ENCODE peak calls at places on chromosomes 12 and 14, in four cellular contexts. One of them, this sample, is unnamed.
A peak's percentile ranks its signal among the peaks of the same experiment; 100 is the strongest.

GRCh38 chr14:96130391-96130790 is 74.2 kb upstream of the BDKRB2 start:
- DNase-seq in A549: no peak
- DNase-seq in IMR-90: no peak
- DNase-seq in K562: no peak
- DNase-seq in this sample: no peak

GRCh38 chr14:61420326-61420725 is 98.9 kb downstream of the PRKCH start:
- DNase-seq in A549: peak; percentile 12
- DNase-seq in IMR-90: peak; percentile 5
- DNase-seq in K562: no peak
- DNase-seq in this sample: no peak

GRCh38 chr12:65293735-65294134 is 15.3 kb downstream of the MSRB3 start:
- DNase-seq in A549: no peak
- DNase-seq in IMR-90: no peak
- DNase-seq in K562: no peak
- DNase-seq in this sample: no peak

GRCh38 chr12:53453953-53454640 is 2.2 kb downstream of the PCBP2 start:
- DNase-seq in A549: no peak
- DNase-seq in IMR-90: no peak
- DNase-seq in K562: no peak
- DNase-seq in this sample: no peak

GRCh38 chr12:5442251-5443006 is 10.5 kb downstream of the NTF3 start:
- DNase-seq in A549: peak; percentile 60
- DNase-seq in IMR-90: peak; percentile 73
- DNase-seq in K562: peak; percentile 44
- DNase-seq in this sample: no peak

GRCh38 chr14:32588448-32589320 is 259.6 kb downstream of the AKAP6 start:
- DNase-seq in A549: peak; percentile 55
- DNase-seq in IMR-90: peak; percentile 65
- DNase-seq in K562: peak; percentile 13
- DNase-seq in this sample: no peak

GRCh38 chr12:113601656-113602263 is 130.1 kb upstream of the LHX5 start:
- DNase-seq in A549: no peak
- DNase-seq in IMR-90: no peak
- DNase-seq in K562: peak; percentile 48
- DNase-seq in this sample: no peak

GRCh38 chr12:48818831-48819590 is 715 bp downstream of the CACNB3 start:
- DNase-seq in A549: no peak
- DNase-seq in IMR-90: no peak
- DNase-seq in K562: no peak
- DNase-seq in this sample: no peak

GRCh38 chr14:102293784-102294183 is 11.2 kb downstream of the MOK start:
- DNase-seq in A549: no peak
- DNase-seq in IMR-90: peak; percentile 59
- DNase-seq in K562: no peak
- DNase-seq in this sample: no peak

GRCh38 chr14:53032161-53032803 is 81.4 kb upstream of the FERMT2 start:
- DNase-seq in A549: peak; percentile 10
- DNase-seq in IMR-90: peak; percentile 88
- DNase-seq in K562: no peak
- DNase-seq in this sample: no peak

GRCh38 chr14:95490727-95491451 is 25.6 kb downstream of the SYNE3 start:
- DNase-seq in A549: peak; percentile 36
- DNase-seq in IMR-90: no peak
- DNase-seq in K562: no peak
- DNase-seq in this sample: no peak

GRCh38 chr12:118319627-118320026 is 53.1 kb downstream of the TAOK3 start:
- DNase-seq in A549: no peak
- DNase-seq in IMR-90: no peak
- DNase-seq in K562: peak; percentile 16
- DNase-seq in this sample: no peak

GRCh38 chr14:76917759-76918175 is 91.6 kb downstream of the LRRC74A start:
- DNase-seq in A549: no peak
- DNase-seq in IMR-90: no peak
- DNase-seq in K562: no peak
- DNase-seq in this sample: no peak

GRCh38 chr12:48001426-48002178 is 2.7 kb downstream of the COL2A1 start:
- DNase-seq in A549: no peak
- DNase-seq in IMR-90: no peak
- DNase-seq in K562: peak; percentile 14
- DNase-seq in this sample: no peak

GRCh38 chr12:64572241-64572640 is 38.1 kb upstream of the RASSF3 start:
- DNase-seq in A549: no peak
- DNase-seq in IMR-90: no peak
- DNase-seq in K562: no peak
- DNase-seq in this sample: no peak

GRCh38 chr12:113373966-113374365 is 15.6 kb downstream of the PLBD2 start:
- DNase-seq in A549: no peak
- DNase-seq in IMR-90: no peak
- DNase-seq in K562: no peak
- DNase-seq in this sample: no peak

GRCh38 chr14:101707863-101708620 is 53.5 kb upstream of the PPP2R5C start:
- DNase-seq in A549: no peak
- DNase-seq in IMR-90: no peak
- DNase-seq in K562: no peak
- DNase-seq in this sample: no peak

GRCh38 chr12:104788848-104789271 is 169.2 kb downstream of the SLC41A2 start:
- DNase-seq in A549: no peak
- DNase-seq in IMR-90: no peak
- DNase-seq in K562: no peak
- DNase-seq in this sample: no peak

GRCh38 chr12:42539696-42540095 is 49.9 kb downstream of the PRICKLE1 start:
- DNase-seq in A549: no peak
- DNase-seq in IMR-90: no peak
- DNase-seq in K562: no peak
- DNase-seq in this sample: no peak

GRCh38 chr14:48723841-48724495 is 862.2 kb downstream of the RPS29 start:
- DNase-seq in A549: no peak
- DNase-seq in IMR-90: peak; percentile 23
- DNase-seq in K562: no peak
- DNase-seq in this sample: no peak

GRCh38 chr12:79161249-79161934 is 296.8 kb downstream of the SYT1 start:
- DNase-seq in A549: peak; percentile 11
- DNase-seq in IMR-90: no peak
- DNase-seq in K562: no peak
- DNase-seq in this sample: no peak

GRCh38 chr12:79151956-79152355 is 287.4 kb downstream of the SYT1 start:
- DNase-seq in A549: no peak
- DNase-seq in IMR-90: peak; percentile 84
- DNase-seq in K562: no peak
- DNase-seq in this sample: no peak

GRCh38 chr12:79156846-79157463 is 292.4 kb downstream of the SYT1 start:
- DNase-seq in A549: no peak
- DNase-seq in IMR-90: no peak
- DNase-seq in K562: no peak
- DNase-seq in this sample: no peak

DNA sequence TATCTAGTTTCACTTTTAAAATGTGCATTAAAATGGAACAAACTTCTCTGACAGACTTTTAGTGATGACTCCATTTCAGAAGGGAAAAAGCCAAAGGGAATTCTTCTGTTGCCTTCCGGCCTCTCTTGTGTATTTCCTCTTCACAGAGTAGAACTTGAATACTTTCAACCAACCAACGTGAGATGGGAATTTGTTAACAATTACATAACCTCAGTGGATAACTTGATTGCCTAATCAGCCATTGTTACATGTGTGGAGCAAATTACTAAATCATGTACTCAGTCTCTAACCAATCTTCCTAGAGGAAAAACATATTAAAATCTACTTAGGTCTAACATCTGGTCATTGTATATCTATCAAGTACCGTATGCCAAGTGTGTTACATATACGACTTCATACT is 291.1 kb downstream of the SYT1 start:
- DNase-seq in A549: no peak
- DNase-seq in IMR-90: peak; percentile 63
- DNase-seq in K562: no peak
- DNase-seq in this sample: no peak
- TF ChIP-seq ELK1 in A549: no peak
- TF ChIP-seq ELK1 in IMR-90: no peak
- TF ChIP-seq ELK1 in K562: no peak
- TF ChIP-seq ELK1 in this sample: no peak

DNA sequence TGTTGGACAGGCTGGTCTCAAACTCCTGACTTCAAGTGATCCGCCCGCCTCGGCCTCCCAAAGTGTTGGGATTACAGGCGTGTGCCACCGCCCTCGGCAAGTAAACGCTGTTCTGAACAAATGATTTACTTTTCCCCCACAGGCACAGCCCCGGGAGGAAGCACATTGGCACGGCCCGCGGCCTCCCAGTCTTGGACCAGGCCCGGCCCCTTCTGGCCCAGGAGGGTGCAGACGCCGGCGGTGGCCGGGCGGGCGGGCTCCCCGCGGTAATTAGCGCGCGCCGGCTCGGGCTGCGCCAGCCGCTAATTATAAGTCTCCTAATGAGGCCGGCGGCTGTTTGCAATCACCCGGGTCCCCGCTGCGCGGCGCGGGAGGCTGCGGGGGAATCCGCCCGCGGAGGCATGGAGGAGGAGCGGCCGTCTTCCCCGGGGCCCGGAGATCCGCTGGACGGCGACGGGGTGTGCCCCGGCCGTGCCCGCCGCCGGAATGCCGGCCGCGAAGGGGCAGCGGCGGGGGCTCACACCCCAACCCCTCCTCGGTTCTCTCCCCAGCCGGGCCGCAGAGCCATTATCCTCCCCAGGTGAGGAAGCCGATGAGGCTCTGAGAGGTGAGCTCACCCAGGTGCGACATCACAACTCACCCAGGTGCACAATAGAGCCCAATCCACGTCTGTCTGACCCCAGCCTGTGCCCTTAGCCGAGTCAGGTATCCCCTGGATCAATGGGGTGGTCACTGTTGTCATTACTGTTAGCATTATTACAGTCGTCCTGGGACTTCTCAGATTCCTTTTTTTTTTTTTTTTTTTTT is 3.3 kb upstream of the POP5 start:
- DNase-seq in A549: peak; percentile 49
- DNase-seq in IMR-90: no peak
- DNase-seq in K562: peak; percentile 73
- DNase-seq in this sample: no peak
- TF ChIP-seq CTCF in A549: peak; percentile 28
- TF ChIP-seq CTCF in IMR-90: peak; percentile 39
- TF ChIP-seq CTCF in K562: peak; percentile 59
- TF ChIP-seq CTCF in this sample: peak; percentile 31

GRCh38 chr12:27340971-27341370 is 8.3 kb downstream of the BMAL2 start:
- DNase-seq in A549: no peak
- DNase-seq in IMR-90: no peak
- DNase-seq in K562: no peak
- DNase-seq in this sample: no peak
- TF ChIP-seq ELK1 in A549: no peak
- TF ChIP-seq ELK1 in IMR-90: no peak
- TF ChIP-seq ELK1 in K562: no peak
- TF ChIP-seq ELK1 in this sample: no peak

DNA sequence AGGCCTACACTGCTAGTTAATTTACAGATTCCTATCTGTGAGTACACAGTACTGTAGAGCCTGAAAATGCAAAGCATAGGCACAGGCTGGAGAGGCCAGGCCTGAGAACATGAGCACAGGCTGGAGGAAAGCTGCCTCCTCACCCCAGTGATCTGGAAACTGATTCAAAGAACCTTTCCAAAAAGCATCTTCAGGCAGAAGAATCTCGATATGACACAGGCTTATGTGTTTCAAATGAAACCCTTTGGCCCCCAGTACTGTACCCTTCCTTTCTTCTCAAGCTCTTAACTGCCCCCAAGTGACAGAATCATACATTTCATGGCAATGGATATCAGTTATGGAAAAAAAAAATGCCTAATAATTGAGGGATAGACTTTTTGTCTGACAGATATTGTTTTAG is 122.0 kb downstream of the KCNC2 start:
- DNase-seq in A549: peak; percentile 25
- DNase-seq in IMR-90: no peak
- DNase-seq in K562: no peak
- DNase-seq in this sample: no peak
- TF ChIP-seq CTCF in A549: peak; percentile 24
- TF ChIP-seq CTCF in IMR-90: no peak
- TF ChIP-seq CTCF in K562: no peak
- TF ChIP-seq CTCF in this sample: no peak

DNA sequence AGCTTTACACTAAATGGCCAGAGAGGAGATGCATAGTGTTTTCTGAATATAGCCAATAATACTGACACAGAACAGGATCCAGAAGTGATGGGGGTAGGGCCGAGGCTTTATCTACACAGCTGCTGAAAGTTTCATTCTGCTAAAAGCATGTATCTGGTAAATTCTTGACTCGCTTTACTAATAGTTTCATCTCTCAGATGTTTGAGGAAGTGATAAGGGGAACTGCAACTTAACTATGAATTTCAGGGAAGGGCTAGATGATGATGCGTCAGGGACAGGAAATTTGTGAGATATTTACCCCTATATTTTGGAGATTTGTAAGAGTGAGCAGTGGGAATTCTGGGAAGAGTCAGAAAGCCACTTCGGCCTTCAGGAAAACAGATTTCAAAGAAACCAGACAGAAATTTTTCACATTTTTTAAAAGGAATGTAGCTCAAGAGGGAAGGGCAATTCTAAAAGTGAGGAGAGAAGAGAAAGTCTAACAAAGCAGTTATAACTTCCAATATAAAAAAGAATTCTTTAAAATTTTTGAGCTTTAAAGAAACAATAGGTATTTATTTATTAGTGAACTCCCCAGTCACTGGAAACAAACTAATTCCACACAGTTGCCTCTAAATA is 243.1 kb downstream of the BCAT1 start:
- DNase-seq in A549: no peak
- DNase-seq in IMR-90: peak; percentile 29
- DNase-seq in K562: no peak
- DNase-seq in this sample: peak; percentile 80
- TF ChIP-seq ELK1 in A549: no peak
- TF ChIP-seq ELK1 in IMR-90: no peak
- TF ChIP-seq ELK1 in K562: no peak
- TF ChIP-seq ELK1 in this sample: no peak

This sample was measured in GM12878.